ENCODE peak calls at places on chromosome 12, in five cellular contexts. G is HepG2, L is GM12878, Z is upper lobe of left lung, D is K562. P is an unnamed sample. For H3K36me3, the result is how much of the 10 kb centered on the place peaks cover.

GRCh38 chr12:131057211-131057721 is 103.6 kb downstream of the ADGRD1 start:
- ATAC-seq in D (no peak), Z (no peak), G (no peak), L (no peak), P (no peak)

GRCh38 chr12:78885466-78885865 is 20.9 kb downstream of the SYT1 start:
- ATAC-seq in L (no peak), G (no peak), D (no peak), Z (no peak), P (no peak)

GRCh38 chr12:11780521-11781101 is 131.1 kb downstream of the ETV6 start:
- ATAC-seq in G (no peak), L (peak), Z (no peak), D (no peak), P (no peak)

GRCh38 chr12:70722584-70723343 is 85.5 kb upstream of the PTPRB start:
- ATAC-seq in L (no peak), D (no peak), G (no peak), Z (no peak), P (no peak)

GRCh38 chr12:124994435-124994975 is 1.1 kb downstream of the BRI3BP start:
- ATAC-seq in G (peak), L (peak), D (peak), Z (no peak), P (no peak)

GRCh38 chr12:22410497-22410896 is 76.0 kb upstream of the ST8SIA1 start:
- ATAC-seq in G (no peak), Z (no peak), D (no peak), L (no peak), P (no peak)

GRCh38 chr12:27340971-27341370 is 8.3 kb downstream of the BMAL2 start:
- ATAC-seq in Z (no peak), L (no peak), D (no peak), G (no peak), P (no peak)

GRCh38 chr12:27988594-27989233 is 16.2 kb upstream of the PTHLH start:
- ATAC-seq in G (no peak), D (no peak), Z (no peak), L (no peak), P (no peak)

GRCh38 chr12:8829621-8830020 is 7.2 kb downstream of the A2ML1 start:
- ATAC-seq in G (no peak), Z (no peak), D (peak), L (no peak), P (no peak)

GRCh38 chr12:23947395-23947794 is 2.1 kb downstream of the SOX5 start:
- ATAC-seq in G (no peak), Z (no peak), D (no peak), L (no peak), P (no peak)

GRCh38 chr12:1917172-1918070 is 1.0 kb downstream of the CACNA2D4 start:
- ATAC-seq in D (peak), L (no peak), G (no peak), Z (no peak), P (no peak)

GRCh38 chr12:3342051-3342450 is 149.0 kb upstream of the PRMT8 start:
- ATAC-seq in Z (no peak), G (peak), D (peak), L (peak), P (no peak)

GRCh38 chr12:79191391-79191790 is 326.8 kb downstream of the SYT1 start:
- ATAC-seq in Z (no peak), L (peak), G (no peak), D (no peak), P (no peak)

GRCh38 chr12:130281157-130281799 is 56.4 kb upstream of the PIWIL1 start:
- ATAC-seq in D (peak), G (peak), L (peak), Z (no peak), P (no peak)

GRCh38 chr12:14846042-14846587 is 2.8 kb upstream of the ART4 start:
- ATAC-seq in L (no peak), G (no peak), Z (no peak), D (no peak), P (no peak)

GRCh38 chr12:71158361-71158882 is 623 bp upstream of the TSPAN8 start:
- ATAC-seq in Z (no peak), L (no peak), D (no peak), G (no peak), P (no peak)

GRCh38 chr12:68591716-68592437 is 18.8 kb upstream of the RAP1B start:
- ATAC-seq in Z (no peak), D (no peak), G (no peak), L (peak), P (no peak)

GRCh38 chr12:55840581-55841351 is 2.0 kb downstream of the MMP19 start:
- ATAC-seq in D (no peak), G (no peak), L (no peak), Z (no peak), P (no peak)

GRCh38 chr12:127809236-127809635 is 457.7 kb upstream of the TMEM132C start:
- ATAC-seq in D (no peak), G (no peak), Z (no peak), L (no peak), P (peak)

GRCh38 chr12:3367750-3368444 is 123.1 kb upstream of the PRMT8 start:
- ATAC-seq in L (no peak), Z (no peak), G (no peak), D (no peak), P (no peak)

GRCh38 chr12:46110928-46111699 is 120.7 kb upstream of the SCAF11 start:
- ATAC-seq in G (peak), Z (no peak), L (peak), D (no peak), P (no peak)

GRCh38 chr12:41339784-41340183 is 151.7 kb downstream of the PDZRN4 start:
- ATAC-seq in G (no peak), Z (no peak), L (no peak), D (no peak), P (no peak)

GRCh38 chr12:103884316-103884715 is 43.3 kb upstream of the NT5DC3 start:
- ATAC-seq in L (peak), G (no peak), D (peak), Z (no peak), P (no peak)

GRCh38 chr12:48414046-48414445 is 58.3 kb upstream of the ANP32D start:
- ATAC-seq in L (no peak), Z (no peak), G (no peak), D (no peak), P (peak)

GRCh38 chr12:67681941-67682340 is 33.4 kb downstream of the DYRK2 start:
- ATAC-seq in L (no peak), D (no peak), Z (no peak), G (no peak), P (no peak)

DNA sequence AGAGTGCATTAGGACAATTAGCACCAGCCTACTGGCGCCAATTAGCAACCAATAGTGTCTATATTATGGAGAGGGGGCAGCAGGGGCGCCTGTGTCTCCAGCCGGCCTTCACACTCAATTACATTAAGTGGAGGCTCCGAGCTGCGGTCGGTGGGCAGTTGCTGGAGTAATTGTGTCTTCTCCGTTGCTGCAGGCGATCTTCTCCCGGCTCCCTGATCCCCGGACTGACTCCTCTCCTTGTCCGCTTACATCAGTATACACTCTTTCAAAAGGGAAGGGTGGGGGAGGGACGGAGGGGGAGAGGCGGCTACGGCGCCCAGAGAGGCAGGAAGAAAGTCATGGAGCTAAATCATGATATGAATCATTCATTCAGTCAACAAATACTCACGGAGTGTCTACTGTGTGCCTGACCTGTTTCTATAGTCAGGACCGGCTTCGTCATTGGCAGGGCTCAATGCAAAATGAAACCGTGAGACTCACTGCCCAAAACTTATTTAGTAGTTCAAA is 707.2 kb downstream of the MED13L start:
- ATAC-seq in D (no peak), L (no peak), G (peak), Z (no peak), P (no peak)
- TF ChIP-seq EP300 in D (no peak), L (no peak), G (no peak), Z (no peak), P (no peak)

DNA sequence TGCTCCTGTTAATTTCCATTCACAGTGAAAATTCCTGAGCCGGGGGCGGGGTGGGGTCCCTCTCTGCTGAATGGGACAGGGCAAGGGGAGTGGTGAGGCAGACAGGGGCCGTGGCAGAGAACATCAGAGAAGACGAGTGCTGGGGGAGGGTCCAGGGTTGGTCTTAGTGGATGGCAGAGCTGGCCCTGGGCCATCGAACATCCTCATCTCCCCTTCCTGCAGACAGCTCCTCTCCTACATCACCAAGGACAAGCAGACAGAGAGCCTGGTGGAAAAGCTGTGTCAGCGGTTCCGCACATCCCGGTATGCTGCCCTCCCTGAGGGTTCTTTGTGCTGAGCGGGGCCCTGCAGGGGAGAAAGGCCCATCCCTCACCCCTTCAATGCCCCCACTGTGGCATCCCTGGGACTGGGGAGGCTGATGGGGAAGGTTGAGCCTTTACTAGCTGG is 5.0 kb upstream of the GAPDH start:
- ATAC-seq in D (no peak), Z (no peak), G (no peak), L (no peak), P (no peak)
- H3K36me3 ChIP-seq in D (half or more), Z (half or more), G (under half), L (half or more), P (under half)

DNA sequence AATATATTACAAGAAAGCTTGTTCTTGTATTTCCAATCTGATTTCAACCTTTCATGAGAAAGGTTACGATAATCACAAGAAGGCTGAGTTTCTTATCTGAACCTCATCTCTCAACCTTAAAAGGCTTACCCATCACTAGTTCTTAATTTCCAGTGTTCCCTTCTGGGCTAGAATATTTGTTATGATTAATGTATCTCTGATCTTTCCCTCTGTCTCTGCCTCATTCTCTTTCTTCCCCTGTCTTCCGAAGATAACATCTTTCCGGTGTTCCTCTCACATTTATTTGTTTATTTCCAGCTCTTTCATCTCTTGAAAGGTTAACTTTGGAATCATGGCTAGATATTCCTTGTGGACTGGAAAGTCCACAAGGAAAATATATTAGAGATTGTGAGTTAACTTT is 255.9 kb downstream of the SLC6A15 start:
- ATAC-seq in Z (no peak), L (no peak), G (no peak), D (no peak), P (no peak)
- TF ChIP-seq EP300 in Z (no peak), L (no peak), G (no peak), D (no peak), P (no peak)

DNA sequence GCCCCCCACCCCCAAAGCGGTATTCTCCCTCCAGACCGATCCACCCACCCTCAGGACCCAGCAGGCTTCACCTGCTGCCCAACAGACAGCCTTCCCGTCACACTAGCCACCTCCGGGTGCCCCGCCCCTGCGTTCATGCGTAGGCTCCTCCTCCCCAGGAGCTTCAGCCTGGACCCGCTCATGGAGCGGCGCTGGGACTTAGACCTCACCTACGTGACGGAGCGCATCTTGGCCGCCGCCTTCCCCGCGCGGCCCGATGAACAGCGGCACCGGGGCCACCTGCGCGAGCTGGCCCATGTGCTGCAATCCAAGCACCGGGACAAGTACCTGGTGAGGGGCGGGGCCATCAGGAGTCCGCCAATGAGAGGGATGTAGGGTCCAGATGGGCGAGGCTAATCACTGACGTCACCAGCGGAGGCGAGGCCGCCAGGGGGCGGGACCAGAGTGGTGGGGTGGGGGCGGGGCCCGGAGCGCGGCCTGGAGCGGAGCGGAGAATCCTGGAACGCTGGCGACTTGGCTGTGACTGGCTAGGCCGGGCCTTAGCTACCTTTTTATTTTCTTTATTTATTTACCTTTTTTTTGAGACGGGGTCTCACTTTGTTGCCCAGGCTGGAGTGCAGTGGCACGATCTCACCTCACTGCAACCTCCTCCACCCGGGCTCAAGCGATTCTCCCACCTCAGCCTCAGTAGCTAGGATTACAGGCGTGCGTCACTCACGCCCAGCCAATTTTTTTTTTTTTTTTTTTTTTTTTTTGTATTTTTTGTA is 4.4 kb downstream of the TNS2 start:
- ATAC-seq in Z (peak), L (peak), G (peak), D (peak), P (peak)
- H3K36me3 ChIP-seq in Z (half or more), L (under half), G (under half), D (under half), P (half or more)

P was measured in gastroesophageal sphincter.